ENCODE peak calls at places on chromosomes 11 and 22, in seven cellular contexts. S is T-helper 1 cell; E is stimulated activated CD4-positive, alpha-beta T cell treated with anti-CD3 and anti-CD28 coated beads, Interleukin-4, amount 100 ng/mL, for 1 hour; T is SK-MEL-5; O is left cardiac atrium; V is GM10248; N is body of pancreas. G is an unnamed sample.

GRCh38 chr11:117171007-117171647 is 7.4 kb upstream of the SIDT2 start:
- DNase-seq in N (no peak), E (no peak), S (no peak), V (no peak), O (no peak), T (no peak), G (no peak)

GRCh38 chr22:37627545-37627944 is 11.9 kb upstream of the SH3BP1 start:
- DNase-seq in N (no peak), V (no peak), S (peak; percentile 71), O (no peak), E (peak; percentile 48), T (no peak), G (no peak)

GRCh38 chr11:12502950-12503579 is 125.7 kb downstream of the PARVA start:
- DNase-seq in S (no peak), V (no peak), T (no peak), O (peak; percentile 45), E (no peak), N (no peak), G (no peak)

GRCh38 chr11:64870176-64870892 is 8.1 kb downstream of the EHD1 start:
- DNase-seq in T (no peak), N (no peak), S (no peak), O (peak; percentile 84), V (no peak), E (no peak), G (peak; percentile 95)

GRCh38 chr22:29780781-29781676 is 13.9 kb downstream of the UQCR10 start:
- DNase-seq in T (no peak), S (no peak), N (no peak), E (no peak), O (no peak), V (no peak), G (no peak)

GRCh38 chr11:117720061-117720511 is 76.9 kb downstream of the DSCAML1 start:
- DNase-seq in O (no peak), V (no peak), S (no peak), T (no peak), E (no peak), N (no peak), G (no peak)

GRCh38 chr22:39098026-39098425 is 982 bp downstream of the APOBEC3H start:
- DNase-seq in S (no peak), V (peak; percentile 62), E (no peak), O (no peak), T (no peak), N (no peak), G (no peak)

GRCh38 chr22:27588915-27589314 is 212.6 kb downstream of the MN1 start:
- DNase-seq in N (no peak), V (no peak), S (no peak), O (no peak), E (no peak), T (no peak), G (no peak)

GRCh38 chr22:43090130-43090789 is 1.1 kb upstream of the TTLL1 start:
- DNase-seq in V (peak; percentile 77), S (peak; percentile 72), E (peak; percentile 36), O (peak; percentile 66), T (peak; percentile 98), N (peak; percentile 63), G (no peak)

GRCh38 chr11:15839061-15839460 is 517.3 kb downstream of the SOX6 start:
- DNase-seq in O (no peak), S (no peak), N (no peak), E (no peak), T (no peak), V (no peak), G (no peak)

GRCh38 chr11:64863381-64864060 is 14.9 kb downstream of the EHD1 start:
- DNase-seq in O (peak; percentile 56), E (no peak), V (no peak), S (no peak), T (no peak), N (no peak), G (no peak)

GRCh38 chr11:118047749-118048148 is 29.1 kb upstream of the TMPRSS4 start:
- DNase-seq in E (no peak), V (no peak), N (no peak), O (no peak), T (no peak), S (no peak), G (no peak)

GRCh38 chr11:80462211-80462610 is 1021.4 kb upstream of the TENM4 start:
- DNase-seq in S (no peak), T (no peak), E (no peak), O (no peak), V (peak; percentile 4), N (no peak), G (no peak)

GRCh38 chr22:21942939-21943338 is 9.7 kb downstream of the PPM1F start:
- DNase-seq in S (no peak), O (no peak), T (no peak), E (no peak), N (no peak), V (no peak), G (no peak)

GRCh38 chr11:73201888-73202810 is 15.9 kb upstream of the P2RY2 start:
- DNase-seq in T (no peak), O (no peak), N (no peak), E (no peak), S (no peak), V (no peak), G (peak; percentile 23)

GRCh38 chr11:78140392-78141077 is 1.1 kb upstream of the ALG8 start:
- DNase-seq in T (no peak), N (no peak), S (peak; percentile 10), E (no peak), O (no peak), V (no peak), G (no peak)

GRCh38 chr11:113045146-113045545 is 83.9 kb downstream of the NCAM1 start:
- DNase-seq in T (no peak), V (no peak), N (no peak), O (no peak), E (no peak), S (no peak), G (no peak)

GRCh38 chr22:45284705-45285305 is at the start of gene UPK3A:
- DNase-seq in O (peak; percentile 71), E (peak; percentile 68), V (peak; percentile 53), T (no peak), N (peak; percentile 89), S (peak; percentile 23), G (peak; percentile 90)

GRCh38 chr22:46518542-46519325 is 18.7 kb downstream of the CELSR1 start:
- DNase-seq in T (no peak), O (no peak), V (no peak), S (no peak), E (no peak), N (no peak), G (no peak)

GRCh38 chr11:34339149-34340064 is 18.4 kb downstream of the ABTB2 start:
- DNase-seq in T (no peak), O (no peak), V (peak; percentile 29), N (no peak), E (no peak), S (no peak), G (no peak)

GRCh38 chr11:113952070-113952469 is 22.8 kb upstream of the HTR3A start:
- DNase-seq in T (no peak), N (no peak), E (no peak), O (no peak), S (no peak), V (no peak), G (no peak)

GRCh38 chr11:85536438-85536837 is 90.7 kb downstream of the DLG2 start:
- DNase-seq in S (no peak), E (no peak), N (no peak), T (no peak), O (no peak), V (no peak), G (peak; percentile 61)

GRCh38 chr11:125253289-125253688 is 88.7 kb downstream of the PKNOX2 start:
- DNase-seq in T (no peak), N (no peak), E (no peak), V (no peak), O (no peak), S (no peak), G (no peak)

GRCh38 chr11:19946681-19947080 is 213.6 kb downstream of the DBX1 start:
- DNase-seq in T (no peak), S (no peak), O (no peak), E (no peak), V (no peak), N (no peak), G (no peak)

GRCh38 chr22:47091241-47091691 is 328.8 kb downstream of the TBC1D22A start:
- DNase-seq in S (no peak), N (no peak), E (no peak), V (no peak), O (no peak), T (no peak), G (no peak)

GRCh38 chr11:102318469-102318868 is 1.2 kb downstream of the BIRC3 start:
- DNase-seq in S (peak; percentile 75), O (no peak), T (no peak), E (peak; percentile 49), V (no peak), N (no peak), G (no peak)

GRCh38 chr11:28566643-28567042 is 458.5 kb downstream of the METTL15 start:
- DNase-seq in E (no peak), N (peak; percentile 56), T (peak; percentile 88), O (peak; percentile 89), S (no peak), V (no peak), G (peak; percentile 85)

GRCh38 chr11:134879931-134880330 is 467.9 kb upstream of the B3GAT1 start:
- DNase-seq in S (no peak), E (no peak), O (no peak), V (no peak), T (no peak), N (no peak), G (no peak)

GRCh38 chr11:117823941-117824420 is 563 bp downstream of the FXYD2 start:
- DNase-seq in O (peak; percentile 85), N (peak; percentile 38), V (no peak), S (no peak), E (no peak), T (no peak), G (peak; percentile 75)

GRCh38 chr22:31378123-31378522 is 21.3 kb upstream of the DRG1 start:
- DNase-seq in T (no peak), O (peak; percentile 30), N (no peak), V (no peak), E (no peak), S (no peak), G (no peak)

G was measured in aorta.